ENCODE peak calls at places on chromosomes 6 and 20, in four cellular contexts. One of them, this sample, is unnamed.

GRCh38 chr20:3103369-3104032 is 19.0 kb upstream of the AVP start:
- DNase-seq in OCI-LY7: no peak
- DNase-seq in kidney epithelial cell: no peak
- DNase-seq in psoas muscle: no peak
- DNase-seq in this sample: no peak

GRCh38 chr20:58555078-58555765 is 40.0 kb upstream of the APCDD1L start:
- DNase-seq in psoas muscle: no peak
- DNase-seq in OCI-LY7: no peak
- DNase-seq in kidney epithelial cell: peak; percentile 65
- DNase-seq in this sample: no peak

GRCh38 chr6:134678436-134678889 is 271.4 kb downstream of the ALDH8A1 start:
- DNase-seq in kidney epithelial cell: peak; percentile 37
- DNase-seq in OCI-LY7: no peak
- DNase-seq in psoas muscle: no peak
- DNase-seq in this sample: no peak

GRCh38 chr6:113607821-113608545 is 249.2 kb upstream of the MARCKS start:
- DNase-seq in psoas muscle: no peak
- DNase-seq in OCI-LY7: no peak
- DNase-seq in kidney epithelial cell: no peak
- DNase-seq in this sample: no peak

GRCh38 chr20:35120012-35120701 is 27.0 kb downstream of the EDEM2 start:
- DNase-seq in OCI-LY7: no peak
- DNase-seq in kidney epithelial cell: no peak
- DNase-seq in psoas muscle: no peak
- DNase-seq in this sample: no peak

GRCh38 chr20:15675813-15676484 is 897.3 kb downstream of the KIF16B start:
- DNase-seq in psoas muscle: no peak
- DNase-seq in kidney epithelial cell: no peak
- DNase-seq in OCI-LY7: no peak
- DNase-seq in this sample: no peak

GRCh38 chr20:10674684-10675455 is 1.1 kb upstream of the JAG1 start:
- DNase-seq in OCI-LY7: peak; percentile 76
- DNase-seq in kidney epithelial cell: no peak
- DNase-seq in psoas muscle: peak; percentile 79
- DNase-seq in this sample: peak; percentile 87

GRCh38 chr6:31586596-31586995 is 519 bp downstream of the LST1 start:
- DNase-seq in OCI-LY7: peak; percentile 57
- DNase-seq in kidney epithelial cell: no peak
- DNase-seq in psoas muscle: no peak
- DNase-seq in this sample: peak; percentile 27

GRCh38 chr20:35523298-35523888 is 6.1 kb downstream of the C20orf173 start:
- DNase-seq in kidney epithelial cell: no peak
- DNase-seq in psoas muscle: no peak
- DNase-seq in OCI-LY7: peak; percentile 41
- DNase-seq in this sample: peak; percentile 41

GRCh38 chr6:1578293-1578745 is 31.4 kb upstream of the FOXC1 start:
- DNase-seq in psoas muscle: no peak
- DNase-seq in OCI-LY7: no peak
- DNase-seq in kidney epithelial cell: no peak
- DNase-seq in this sample: no peak

GRCh38 chr20:40008177-40008576 is 680.9 kb downstream of the MAFB start:
- DNase-seq in kidney epithelial cell: no peak
- DNase-seq in OCI-LY7: no peak
- DNase-seq in psoas muscle: no peak
- DNase-seq in this sample: no peak

GRCh38 chr6:82371799-82372508 is 8.3 kb downstream of the TPBG start:
- DNase-seq in OCI-LY7: no peak
- DNase-seq in psoas muscle: no peak
- DNase-seq in kidney epithelial cell: no peak
- DNase-seq in this sample: no peak

GRCh38 chr6:958531-958930 is 265.6 kb upstream of the EXOC2 start:
- DNase-seq in kidney epithelial cell: no peak
- DNase-seq in OCI-LY7: no peak
- DNase-seq in psoas muscle: no peak
- DNase-seq in this sample: no peak

GRCh38 chr20:50415516-50416268 is 94.5 kb upstream of the PTPN1 start:
- DNase-seq in psoas muscle: peak; percentile 100
- DNase-seq in OCI-LY7: no peak
- DNase-seq in kidney epithelial cell: no peak
- DNase-seq in this sample: no peak

GRCh38 chr6:119830494-119831295 is 481.1 kb upstream of the MAN1A1 start:
- DNase-seq in OCI-LY7: no peak
- DNase-seq in psoas muscle: no peak
- DNase-seq in kidney epithelial cell: no peak
- DNase-seq in this sample: no peak

GRCh38 chr20:38196592-38196991 is 31.5 kb upstream of the TGM2 start:
- DNase-seq in OCI-LY7: no peak
- DNase-seq in kidney epithelial cell: no peak
- DNase-seq in psoas muscle: peak; percentile 76
- DNase-seq in this sample: no peak

GRCh38 chr6:16080204-16080603 is 48.7 kb upstream of the MYLIP start:
- DNase-seq in kidney epithelial cell: no peak
- DNase-seq in psoas muscle: no peak
- DNase-seq in OCI-LY7: no peak
- DNase-seq in this sample: no peak

GRCh38 chr6:108868551-108869145 is 20.4 kb downstream of the ARMC2 start:
- DNase-seq in kidney epithelial cell: no peak
- DNase-seq in OCI-LY7: no peak
- DNase-seq in psoas muscle: no peak
- DNase-seq in this sample: no peak

GRCh38 chr6:23414922-23415321 is 711.1 kb upstream of the NRSN1 start:
- DNase-seq in psoas muscle: no peak
- DNase-seq in OCI-LY7: no peak
- DNase-seq in kidney epithelial cell: no peak
- DNase-seq in this sample: no peak

GRCh38 chr6:102986086-102986485 is 1592.6 kb downstream of the GRIK2 start:
- DNase-seq in kidney epithelial cell: no peak
- DNase-seq in psoas muscle: no peak
- DNase-seq in OCI-LY7: no peak
- DNase-seq in this sample: no peak

GRCh38 chr6:122715725-122716124 is 63.8 kb upstream of the FABP7 start:
- DNase-seq in OCI-LY7: no peak
- DNase-seq in psoas muscle: no peak
- DNase-seq in kidney epithelial cell: no peak
- DNase-seq in this sample: no peak

GRCh38 chr6:124961784-124962611 is at the start of gene RNF217:
- DNase-seq in psoas muscle: peak; percentile 66
- DNase-seq in OCI-LY7: no peak
- DNase-seq in kidney epithelial cell: no peak
- DNase-seq in this sample: peak; percentile 45

GRCh38 chr6:75368151-75368779 is 83.7 kb upstream of the TMEM30A start:
- DNase-seq in kidney epithelial cell: no peak
- DNase-seq in psoas muscle: no peak
- DNase-seq in OCI-LY7: peak; percentile 12
- DNase-seq in this sample: peak; percentile 15

GRCh38 chr6:111721677-111722219 is 116.1 kb upstream of the TRAF3IP2 start:
- DNase-seq in OCI-LY7: peak; percentile 55
- DNase-seq in psoas muscle: no peak
- DNase-seq in kidney epithelial cell: no peak
- DNase-seq in this sample: peak; percentile 36

GRCh38 chr6:147699637-147700036 is 191.1 kb downstream of the SAMD5 start:
- DNase-seq in OCI-LY7: no peak
- DNase-seq in psoas muscle: no peak
- DNase-seq in kidney epithelial cell: peak; percentile 41
- DNase-seq in this sample: no peak

GRCh38 chr6:3911614-3912336 is 62.6 kb downstream of the FAM50B start:
- DNase-seq in OCI-LY7: no peak
- DNase-seq in psoas muscle: peak; percentile 71
- DNase-seq in kidney epithelial cell: peak; percentile 78
- DNase-seq in this sample: no peak

GRCh38 chr6:33794910-33795615 is 6.1 kb upstream of the LEMD2 start:
- DNase-seq in psoas muscle: no peak
- DNase-seq in kidney epithelial cell: no peak
- DNase-seq in OCI-LY7: no peak
- DNase-seq in this sample: no peak

GRCh38 chr6:39037082-39037487 is 11.5 kb upstream of the GLP1R start:
- DNase-seq in OCI-LY7: no peak
- DNase-seq in psoas muscle: no peak
- DNase-seq in kidney epithelial cell: no peak
- DNase-seq in this sample: no peak

GRCh38 chr20:24643731-24644130 is 174.3 kb downstream of the SYNDIG1 start:
- DNase-seq in kidney epithelial cell: no peak
- DNase-seq in psoas muscle: no peak
- DNase-seq in OCI-LY7: no peak
- DNase-seq in this sample: no peak

GRCh38 chr6:26159417-26160273 is 72.4 kb downstream of the HFE start:
- DNase-seq in kidney epithelial cell: no peak
- DNase-seq in psoas muscle: no peak
- DNase-seq in OCI-LY7: peak; percentile 75
- DNase-seq in this sample: no peak

DNA sequence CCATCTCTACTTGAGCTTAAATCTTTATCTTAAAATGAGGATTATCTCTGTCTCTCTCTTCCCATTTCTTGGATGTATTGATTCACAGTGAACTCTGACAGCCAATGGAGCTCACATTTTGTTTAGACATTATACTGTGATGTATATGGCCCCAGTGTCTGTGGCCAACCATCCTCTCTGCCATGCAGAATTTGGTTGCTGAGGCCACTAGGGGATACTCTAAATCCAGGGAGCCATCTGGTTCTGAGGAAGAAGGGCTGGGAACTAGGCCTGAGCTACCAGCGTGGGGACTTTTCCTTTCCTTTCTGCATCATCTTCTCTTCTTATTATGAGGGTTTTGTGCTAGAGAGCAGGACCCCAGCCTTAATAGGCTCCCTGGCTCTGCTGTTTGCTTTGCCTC is 59.1 kb upstream of the RIPOR2 start:
- DNase-seq in psoas muscle: no peak
- DNase-seq in kidney epithelial cell: no peak
- DNase-seq in OCI-LY7: no peak
- DNase-seq in this sample: no peak
- TF ChIP-seq CTCF in psoas muscle: no peak
- TF ChIP-seq CTCF in kidney epithelial cell: no peak
- TF ChIP-seq CTCF in OCI-LY7: no peak
- TF ChIP-seq CTCF in this sample: no peak

DNA sequence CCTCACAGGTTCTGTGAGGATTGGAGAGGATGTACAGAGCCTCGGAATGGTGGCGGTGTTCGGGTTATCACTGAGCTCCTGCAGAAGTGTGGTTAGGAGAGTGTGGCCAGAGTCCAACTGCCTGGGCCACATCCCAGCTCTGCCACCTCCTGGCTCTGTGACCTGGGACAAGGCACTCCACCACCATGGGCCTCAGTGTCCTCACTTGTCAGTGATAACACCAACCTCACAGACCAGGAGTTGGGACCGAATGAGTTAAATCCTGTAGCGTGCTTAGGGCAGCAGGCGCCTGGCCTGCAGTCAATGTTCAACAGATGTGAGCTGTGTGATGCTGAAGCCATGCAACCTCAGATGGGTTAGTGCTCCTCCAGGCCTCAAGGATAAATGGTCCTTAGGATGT is 23.6 kb downstream of the SIRPA start:
- DNase-seq in psoas muscle: no peak
- DNase-seq in OCI-LY7: no peak
- DNase-seq in kidney epithelial cell: no peak
- DNase-seq in this sample: no peak
- TF ChIP-seq CTCF in psoas muscle: no peak
- TF ChIP-seq CTCF in OCI-LY7: no peak
- TF ChIP-seq CTCF in kidney epithelial cell: no peak
- TF ChIP-seq CTCF in this sample: no peak

DNA sequence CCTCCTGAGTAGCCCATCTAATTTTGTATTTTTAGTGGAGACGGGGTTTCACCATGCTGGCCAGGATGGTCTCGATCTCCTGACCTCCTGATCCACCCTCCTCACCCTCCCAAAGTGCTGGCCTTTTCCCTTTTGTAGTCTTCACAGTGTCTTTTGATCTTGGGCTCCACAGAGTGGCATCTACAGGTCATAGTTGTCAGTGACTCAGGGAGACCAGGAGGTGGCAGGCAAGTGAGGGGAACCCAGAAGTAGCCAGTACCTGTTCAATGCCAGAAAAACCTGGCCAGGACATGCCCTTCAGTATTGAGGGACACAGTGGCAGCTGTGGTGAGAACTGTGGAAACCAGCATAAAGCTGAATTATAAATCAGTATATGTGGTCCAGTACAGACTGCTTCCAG is 19.6 kb downstream of the RPP21 start:
- DNase-seq in kidney epithelial cell: no peak
- DNase-seq in OCI-LY7: peak; percentile 11
- DNase-seq in psoas muscle: no peak
- DNase-seq in this sample: no peak
- TF ChIP-seq CTCF in kidney epithelial cell: no peak
- TF ChIP-seq CTCF in OCI-LY7: peak; percentile 56
- TF ChIP-seq CTCF in psoas muscle: no peak
- TF ChIP-seq CTCF in this sample: no peak

GRCh38 chr6:157688960-157689599 is 134.0 kb upstream of the SNX9 start:
- DNase-seq in OCI-LY7: no peak
- DNase-seq in psoas muscle: no peak
- DNase-seq in kidney epithelial cell: no peak
- DNase-seq in this sample: no peak
- TF ChIP-seq CTCF in OCI-LY7: no peak
- TF ChIP-seq CTCF in psoas muscle: peak; percentile 30
- TF ChIP-seq CTCF in kidney epithelial cell: no peak
- TF ChIP-seq CTCF in this sample: no peak

DNA sequence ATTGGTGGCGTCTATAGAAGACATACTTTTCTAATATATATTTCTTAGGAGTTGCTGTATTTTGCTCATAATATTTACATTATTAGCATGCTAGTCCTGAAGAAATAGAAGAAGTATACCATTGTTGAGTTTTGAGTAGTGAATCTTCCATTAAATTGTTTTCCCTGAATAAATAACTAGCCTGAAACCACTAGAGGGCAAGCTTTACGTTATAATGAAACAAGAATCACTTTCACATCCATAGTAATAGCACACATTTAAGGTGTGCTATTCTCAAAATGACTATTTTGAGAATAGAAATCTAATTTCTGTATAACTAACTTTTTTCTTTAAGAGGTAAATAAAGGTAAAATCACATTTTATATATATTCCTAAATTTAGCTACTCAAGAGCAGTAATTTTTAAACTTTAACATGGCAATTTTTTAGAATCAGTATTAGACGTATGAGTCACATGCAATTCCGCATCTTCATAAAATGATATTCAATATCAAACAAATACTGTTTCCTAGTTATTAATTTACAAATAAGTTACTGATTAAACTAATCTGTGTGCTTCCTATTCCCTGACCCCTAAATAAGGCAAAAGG is 213.2 kb upstream of the MANEA start:
- DNase-seq in OCI-LY7: peak; percentile 39
- DNase-seq in psoas muscle: no peak
- DNase-seq in kidney epithelial cell: peak; percentile 1
- DNase-seq in this sample: peak; percentile 26
- TF ChIP-seq CTCF in OCI-LY7: peak; percentile 80
- TF ChIP-seq CTCF in psoas muscle: peak; percentile 27
- TF ChIP-seq CTCF in kidney epithelial cell: peak; percentile 41
- TF ChIP-seq CTCF in this sample: no peak

This sample was measured in GM20000.